ENCODE peak calls at places on chromosomes 13 and 19, in six cellular contexts. One of them, this sample, is unnamed.

GRCh38 chr19:13155472-13156284 is 5.5 kb downstream of the IER2 start:
- DNase-seq in cardiac fibroblast: peak
- DNase-seq in fibroblast of mammary gland: peak
- DNase-seq in RWPE1: peak
- DNase-seq in tibial nerve: peak
- DNase-seq in brain microvascular endothelial cell: peak
- DNase-seq in this sample: no peak

GRCh38 chr13:110797230-110797877 is 83.9 kb downstream of the ING1 start:
- DNase-seq in cardiac fibroblast: no peak
- DNase-seq in fibroblast of mammary gland: peak
- DNase-seq in RWPE1: no peak
- DNase-seq in tibial nerve: no peak
- DNase-seq in brain microvascular endothelial cell: no peak
- DNase-seq in this sample: no peak

GRCh38 chr13:20219585-20219984 is 12.5 kb downstream of the GJB6 start:
- DNase-seq in cardiac fibroblast: no peak
- DNase-seq in fibroblast of mammary gland: no peak
- DNase-seq in RWPE1: no peak
- DNase-seq in tibial nerve: no peak
- DNase-seq in brain microvascular endothelial cell: no peak
- DNase-seq in this sample: no peak

GRCh38 chr13:20360835-20361412 is 128.8 kb upstream of the GJB6 start:
- DNase-seq in cardiac fibroblast: no peak
- DNase-seq in fibroblast of mammary gland: peak
- DNase-seq in RWPE1: no peak
- DNase-seq in tibial nerve: no peak
- DNase-seq in brain microvascular endothelial cell: no peak
- DNase-seq in this sample: no peak

GRCh38 chr19:18848860-18849661 is 17.3 kb downstream of the UPF1 start:
- DNase-seq in cardiac fibroblast: peak
- DNase-seq in fibroblast of mammary gland: peak
- DNase-seq in RWPE1: peak
- DNase-seq in tibial nerve: peak
- DNase-seq in brain microvascular endothelial cell: peak
- DNase-seq in this sample: no peak

GRCh38 chr19:1231729-1232128 is 6.1 kb downstream of the CBARP start:
- DNase-seq in cardiac fibroblast: no peak
- DNase-seq in fibroblast of mammary gland: no peak
- DNase-seq in RWPE1: no peak
- DNase-seq in tibial nerve: no peak
- DNase-seq in brain microvascular endothelial cell: no peak
- DNase-seq in this sample: no peak

GRCh38 chr13:60164490-60164889 is 762 bp upstream of the DIAPH3 start:
- DNase-seq in cardiac fibroblast: peak
- DNase-seq in fibroblast of mammary gland: no peak
- DNase-seq in RWPE1: no peak
- DNase-seq in tibial nerve: no peak
- DNase-seq in brain microvascular endothelial cell: no peak
- DNase-seq in this sample: no peak

GRCh38 chr13:114324334-114324733 is 10.0 kb downstream of the CHAMP1 start:
- DNase-seq in cardiac fibroblast: no peak
- DNase-seq in fibroblast of mammary gland: no peak
- DNase-seq in RWPE1: no peak
- DNase-seq in tibial nerve: no peak
- DNase-seq in brain microvascular endothelial cell: no peak
- DNase-seq in this sample: no peak

GRCh38 chr13:40063743-40064142 is 408.3 kb downstream of the COG6 start:
- DNase-seq in cardiac fibroblast: no peak
- DNase-seq in fibroblast of mammary gland: peak
- DNase-seq in RWPE1: no peak
- DNase-seq in tibial nerve: no peak
- DNase-seq in brain microvascular endothelial cell: peak
- DNase-seq in this sample: no peak

GRCh38 chr19:55279773-55280643 is at the start of gene HSPBP1:
- DNase-seq in cardiac fibroblast: peak
- DNase-seq in fibroblast of mammary gland: peak
- DNase-seq in RWPE1: peak
- DNase-seq in tibial nerve: peak
- DNase-seq in brain microvascular endothelial cell: peak
- DNase-seq in this sample: peak
- TF ChIP-seq CTCF in cardiac fibroblast: no peak
- TF ChIP-seq CTCF in fibroblast of mammary gland: no peak
- TF ChIP-seq CTCF in RWPE1: no peak
- TF ChIP-seq CTCF in tibial nerve: no peak
- TF ChIP-seq CTCF in brain microvascular endothelial cell: no peak
- TF ChIP-seq CTCF in this sample: no peak

DNA sequence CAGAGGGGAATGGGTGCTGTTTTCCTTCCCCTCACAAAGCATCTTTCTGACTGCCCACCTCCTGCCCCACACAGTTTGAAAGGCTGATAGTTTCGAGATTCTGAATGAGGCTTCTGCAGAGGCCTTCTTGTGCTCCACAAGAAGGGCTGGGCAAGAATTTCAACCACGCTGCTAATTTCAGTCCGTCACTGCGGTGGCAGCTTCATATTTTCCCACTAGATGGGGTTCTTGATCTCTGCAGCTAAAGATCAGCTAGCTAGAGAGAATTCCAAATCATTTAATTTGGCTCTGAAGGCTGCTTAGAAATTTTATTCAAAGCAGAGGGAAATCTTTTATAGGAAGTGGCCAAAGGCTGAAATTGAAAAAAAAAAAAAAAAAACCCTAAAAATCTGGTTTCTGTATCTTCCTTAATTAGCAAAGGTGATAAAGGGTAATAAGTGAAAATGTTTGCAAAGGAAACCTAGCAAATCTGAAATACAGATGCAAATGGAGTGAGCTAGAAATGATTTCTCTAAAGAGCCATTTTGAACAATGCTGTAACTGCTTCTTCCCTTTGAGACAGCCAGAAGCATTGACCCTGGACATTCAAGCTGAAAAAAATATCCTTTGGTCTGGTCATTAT is 38.0 kb upstream of the C13orf42 start:
- DNase-seq in cardiac fibroblast: peak
- DNase-seq in fibroblast of mammary gland: peak
- DNase-seq in RWPE1: peak
- DNase-seq in tibial nerve: no peak
- DNase-seq in brain microvascular endothelial cell: peak
- DNase-seq in this sample: peak
- TF ChIP-seq CTCF in cardiac fibroblast: peak
- TF ChIP-seq CTCF in fibroblast of mammary gland: peak
- TF ChIP-seq CTCF in RWPE1: peak
- TF ChIP-seq CTCF in tibial nerve: peak
- TF ChIP-seq CTCF in brain microvascular endothelial cell: peak
- TF ChIP-seq CTCF in this sample: peak

DNA sequence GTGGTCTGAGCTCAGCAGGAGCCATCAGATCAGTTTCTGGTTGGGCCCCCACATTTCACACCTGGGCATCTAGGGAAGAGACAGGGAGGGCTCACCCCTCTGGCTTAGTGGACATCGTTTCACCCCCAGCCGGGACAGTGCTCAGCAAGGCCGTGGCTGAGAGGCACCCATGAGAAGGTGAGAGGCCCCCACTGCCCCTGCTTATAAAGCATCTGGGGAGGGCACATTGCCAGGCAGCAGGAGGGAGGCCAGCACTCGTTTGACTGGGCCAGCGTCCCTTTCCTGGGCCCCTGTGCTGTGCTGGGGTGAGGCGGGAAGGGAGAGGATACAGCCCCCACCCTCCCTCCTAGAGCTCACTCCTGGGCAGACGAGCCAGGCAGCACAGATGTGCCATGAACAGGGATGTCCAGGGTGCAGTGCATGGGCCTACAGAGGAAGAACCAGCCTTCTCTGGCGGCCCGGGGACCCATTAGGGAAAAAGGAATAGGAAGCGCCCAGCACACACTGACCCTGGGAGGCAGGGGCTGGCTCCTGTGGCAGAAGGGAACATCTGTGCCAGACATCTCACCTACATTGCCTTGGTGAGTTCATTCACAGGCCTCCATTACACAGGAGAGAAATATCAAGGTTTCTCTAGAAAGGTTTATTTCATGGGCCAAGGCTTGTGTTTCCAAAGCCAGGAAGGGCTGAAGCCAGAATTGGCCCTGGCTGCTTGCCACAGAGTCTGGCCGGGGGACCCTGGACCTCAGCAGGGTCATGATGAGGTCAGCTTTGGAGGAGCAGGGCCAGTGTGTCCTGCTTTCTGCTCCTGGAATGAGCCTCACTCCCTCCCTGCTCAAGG is 7.7 kb downstream of the AP1M1 start:
- DNase-seq in cardiac fibroblast: no peak
- DNase-seq in fibroblast of mammary gland: no peak
- DNase-seq in RWPE1: no peak
- DNase-seq in tibial nerve: no peak
- DNase-seq in brain microvascular endothelial cell: no peak
- DNase-seq in this sample: no peak
- TF ChIP-seq CTCF in cardiac fibroblast: no peak
- TF ChIP-seq CTCF in fibroblast of mammary gland: no peak
- TF ChIP-seq CTCF in RWPE1: no peak
- TF ChIP-seq CTCF in tibial nerve: no peak
- TF ChIP-seq CTCF in brain microvascular endothelial cell: no peak
- TF ChIP-seq CTCF in this sample: no peak

DNA sequence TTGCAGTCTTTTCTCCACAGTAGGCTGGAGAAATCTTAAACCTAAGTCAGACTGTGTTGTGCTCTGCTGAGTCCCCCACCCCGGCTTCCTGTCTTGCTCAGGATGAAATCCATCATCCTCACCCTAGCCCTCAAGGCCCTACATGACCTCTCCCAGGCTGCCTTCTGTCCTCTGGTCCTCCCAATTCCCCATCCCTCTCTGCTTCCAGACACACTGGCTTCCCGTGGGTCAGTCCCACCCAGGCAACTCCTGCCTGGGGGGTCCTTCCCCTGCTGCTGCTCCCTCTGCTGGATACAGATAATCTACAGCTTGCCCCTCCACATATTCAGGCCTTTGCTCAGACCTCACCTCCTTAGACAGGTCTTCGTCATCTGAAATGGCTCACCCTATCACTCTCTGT is 18.4 kb upstream of the CBY2 start:
- DNase-seq in cardiac fibroblast: no peak
- DNase-seq in fibroblast of mammary gland: no peak
- DNase-seq in RWPE1: no peak
- DNase-seq in tibial nerve: no peak
- DNase-seq in brain microvascular endothelial cell: no peak
- DNase-seq in this sample: no peak
- TF ChIP-seq CTCF in cardiac fibroblast: no peak
- TF ChIP-seq CTCF in fibroblast of mammary gland: no peak
- TF ChIP-seq CTCF in RWPE1: no peak
- TF ChIP-seq CTCF in tibial nerve: no peak
- TF ChIP-seq CTCF in brain microvascular endothelial cell: peak
- TF ChIP-seq CTCF in this sample: peak

DNA sequence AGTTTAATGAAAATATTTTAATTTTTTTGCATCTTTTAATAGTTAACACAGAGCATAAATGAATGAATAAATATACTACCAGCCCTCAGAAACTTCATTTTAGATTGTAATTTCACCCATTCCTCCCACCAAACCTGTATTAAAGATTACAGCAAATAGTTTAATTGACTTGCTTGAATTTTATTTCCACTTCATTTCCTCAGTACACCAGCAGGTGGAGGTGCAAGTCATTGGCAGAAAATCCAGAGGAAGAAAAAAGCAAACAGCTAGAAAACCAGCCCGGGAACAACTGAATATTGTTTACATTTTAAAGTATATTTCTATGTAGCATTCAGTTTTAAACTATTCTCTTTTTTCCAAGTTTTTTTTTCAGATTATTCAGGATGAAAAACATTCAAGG is 177.8 kb downstream of the OLFM4 start:
- DNase-seq in cardiac fibroblast: no peak
- DNase-seq in fibroblast of mammary gland: peak
- DNase-seq in RWPE1: peak
- DNase-seq in tibial nerve: no peak
- DNase-seq in brain microvascular endothelial cell: no peak
- DNase-seq in this sample: no peak
- TF ChIP-seq CTCF in cardiac fibroblast: peak
- TF ChIP-seq CTCF in fibroblast of mammary gland: peak
- TF ChIP-seq CTCF in RWPE1: peak
- TF ChIP-seq CTCF in tibial nerve: no peak
- TF ChIP-seq CTCF in brain microvascular endothelial cell: peak
- TF ChIP-seq CTCF in this sample: peak